ENCODE peak calls at places on chromosomes 2 and 18, in seven cellular contexts. H is kidney glomerular epithelial cell; E is cardiac muscle cell; P is MCF 10A; S is activated naive CD4-positive, alpha-beta T cell treated with anti-CD3 and anti-CD28 coated beads, Interleukin-2, amount 50 U/mL, for 72 hours; R is Daoy; T is activated CD4-positive, CD25-positive, alpha-beta regulatory T cell treated with anti-CD3 and anti-CD28 coated beads, Interleukin-2, amount 50 U/mL, for 72 hours. Q is an unnamed sample.

GRCh38 chr2:11995381-11995947 is 249.0 kb downstream of the LPIN1 start:
- DNase-seq in H (no peak), R (no peak), E (no peak), P (no peak), T (no peak), S (no peak), Q (no peak)

GRCh38 chr2:96868555-96869280 is 1.2 kb downstream of the SEMA4C start:
- DNase-seq in R (peak; percentile 95), P (peak; percentile 87), S (peak; percentile 60), T (peak; percentile 60), E (peak; percentile 90), H (peak; percentile 62), Q (no peak)

GRCh38 chr2:31319391-31320175 is 85.6 kb downstream of the EHD3 start:
- DNase-seq in H (no peak), S (peak; percentile 16), R (peak; percentile 72), E (no peak), T (no peak), P (peak; percentile 20), Q (no peak)

GRCh38 chr2:126482582-126483464 is 173.1 kb upstream of the GYPC start:
- DNase-seq in S (no peak), H (no peak), T (no peak), E (no peak), P (peak; percentile 41), R (no peak), Q (no peak)

GRCh38 chr2:114049826-114050225 is 159.9 kb downstream of the ACTR3 start:
- DNase-seq in R (no peak), S (no peak), P (peak; percentile 51), T (no peak), E (no peak), H (no peak), Q (peak; percentile 70)

GRCh38 chr2:144944506-144945230 is 424.7 kb upstream of the ZEB2 start:
- DNase-seq in R (no peak), E (no peak), H (no peak), P (peak; percentile 14), T (no peak), S (no peak), Q (peak; percentile 27)

GRCh38 chr2:180520816-180521595 is 459.4 kb upstream of the UBE2E3 start:
- DNase-seq in T (no peak), E (no peak), H (peak; percentile 33), S (no peak), R (peak; percentile 6), P (peak; percentile 27), Q (peak; percentile 54)

GRCh38 chr18:76491436-76491800 is 3.6 kb downstream of the ZNF516 start:
- DNase-seq in E (peak; percentile 77), R (peak; percentile 67), S (peak; percentile 45), P (peak; percentile 74), H (no peak), T (no peak), Q (no peak)

GRCh38 chr18:10536270-10536669 is 10.4 kb downstream of the NAPG start:
- DNase-seq in R (peak; percentile 45), H (no peak), S (no peak), E (no peak), T (no peak), P (no peak), Q (no peak)